ENCODE peak calls at places on chromosome 6, in seven cellular contexts. One of them, this sample, is unnamed.

GRCh38 chr6:17703256-17703694 is 3.5 kb downstream of the NUP153 start:
- DNase-seq in nephron progenitor cell: no peak
- DNase-seq in esophagus muscularis mucosa: no peak
- DNase-seq in heart left ventricle: no peak
- DNase-seq in AG04450: peak
- DNase-seq in B cell: peak
- DNase-seq in astrocyte of the spinal cord: peak
- DNase-seq in this sample: no peak

GRCh38 chr6:70108230-70108629 is 194.7 kb downstream of the COL9A1 start:
- DNase-seq in heart left ventricle: no peak
- DNase-seq in nephron progenitor cell: no peak
- DNase-seq in AG04450: no peak
- DNase-seq in astrocyte of the spinal cord: peak
- DNase-seq in B cell: peak
- DNase-seq in esophagus muscularis mucosa: no peak
- DNase-seq in this sample: peak

GRCh38 chr6:131231103-131231502 is 95.8 kb downstream of the AKAP7 start:
- DNase-seq in heart left ventricle: no peak
- DNase-seq in esophagus muscularis mucosa: no peak
- DNase-seq in nephron progenitor cell: no peak
- DNase-seq in B cell: no peak
- DNase-seq in AG04450: no peak
- DNase-seq in astrocyte of the spinal cord: no peak
- DNase-seq in this sample: no peak

GRCh38 chr6:41588083-41588482 is 41.9 kb downstream of the FOXP4 start:
- DNase-seq in B cell: no peak
- DNase-seq in AG04450: no peak
- DNase-seq in astrocyte of the spinal cord: no peak
- DNase-seq in esophagus muscularis mucosa: no peak
- DNase-seq in nephron progenitor cell: no peak
- DNase-seq in heart left ventricle: no peak
- DNase-seq in this sample: no peak

GRCh38 chr6:74182992-74183391 is 487.0 kb downstream of the CD109 start:
- DNase-seq in esophagus muscularis mucosa: no peak
- DNase-seq in B cell: no peak
- DNase-seq in astrocyte of the spinal cord: no peak
- DNase-seq in AG04450: no peak
- DNase-seq in nephron progenitor cell: no peak
- DNase-seq in heart left ventricle: peak
- DNase-seq in this sample: no peak

GRCh38 chr6:42555477-42556457 is 8.1 kb upstream of the UBR2 start:
- DNase-seq in nephron progenitor cell: no peak
- DNase-seq in astrocyte of the spinal cord: no peak
- DNase-seq in B cell: no peak
- DNase-seq in esophagus muscularis mucosa: no peak
- DNase-seq in heart left ventricle: no peak
- DNase-seq in AG04450: no peak
- DNase-seq in this sample: no peak

GRCh38 chr6:31954511-31954910 is 4.3 kb downstream of the NELFE start:
- DNase-seq in B cell: no peak
- DNase-seq in nephron progenitor cell: no peak
- DNase-seq in AG04450: no peak
- DNase-seq in astrocyte of the spinal cord: no peak
- DNase-seq in esophagus muscularis mucosa: no peak
- DNase-seq in heart left ventricle: no peak
- DNase-seq in this sample: no peak

GRCh38 chr6:157715766-157716171 is 107.3 kb upstream of the SNX9 start:
- DNase-seq in esophagus muscularis mucosa: no peak
- DNase-seq in AG04450: peak
- DNase-seq in heart left ventricle: peak
- DNase-seq in nephron progenitor cell: no peak
- DNase-seq in astrocyte of the spinal cord: peak
- DNase-seq in B cell: no peak
- DNase-seq in this sample: no peak

GRCh38 chr6:85923013-85923430 is 280.3 kb upstream of the SYNCRIP start:
- DNase-seq in B cell: peak
- DNase-seq in heart left ventricle: no peak
- DNase-seq in astrocyte of the spinal cord: peak
- DNase-seq in esophagus muscularis mucosa: no peak
- DNase-seq in nephron progenitor cell: peak
- DNase-seq in AG04450: peak
- DNase-seq in this sample: peak

GRCh38 chr6:157631838-157632237 is 191.2 kb upstream of the SNX9 start:
- DNase-seq in heart left ventricle: no peak
- DNase-seq in astrocyte of the spinal cord: no peak
- DNase-seq in esophagus muscularis mucosa: no peak
- DNase-seq in nephron progenitor cell: no peak
- DNase-seq in B cell: no peak
- DNase-seq in AG04450: no peak
- DNase-seq in this sample: no peak

GRCh38 chr6:68235192-68235812 is 399.8 kb upstream of the ADGRB3 start:
- DNase-seq in heart left ventricle: no peak
- DNase-seq in astrocyte of the spinal cord: peak
- DNase-seq in nephron progenitor cell: no peak
- DNase-seq in B cell: no peak
- DNase-seq in esophagus muscularis mucosa: no peak
- DNase-seq in AG04450: no peak
- DNase-seq in this sample: no peak

GRCh38 chr6:5652738-5653137 is 354.0 kb downstream of the NRN1 start:
- DNase-seq in esophagus muscularis mucosa: no peak
- DNase-seq in AG04450: no peak
- DNase-seq in heart left ventricle: no peak
- DNase-seq in B cell: no peak
- DNase-seq in astrocyte of the spinal cord: no peak
- DNase-seq in nephron progenitor cell: no peak
- DNase-seq in this sample: no peak

GRCh38 chr6:97850458-97851218 is 567.6 kb upstream of the MMS22L start:
- DNase-seq in astrocyte of the spinal cord: peak
- DNase-seq in nephron progenitor cell: no peak
- DNase-seq in esophagus muscularis mucosa: no peak
- DNase-seq in AG04450: no peak
- DNase-seq in B cell: no peak
- DNase-seq in heart left ventricle: no peak
- DNase-seq in this sample: no peak

GRCh38 chr6:169907419-169908115 is 156.1 kb downstream of the ERMARD start:
- DNase-seq in AG04450: no peak
- DNase-seq in B cell: no peak
- DNase-seq in esophagus muscularis mucosa: no peak
- DNase-seq in astrocyte of the spinal cord: no peak
- DNase-seq in nephron progenitor cell: no peak
- DNase-seq in heart left ventricle: no peak
- DNase-seq in this sample: no peak

GRCh38 chr6:74534485-74535211 is 671.2 kb downstream of the COL12A1 start:
- DNase-seq in heart left ventricle: no peak
- DNase-seq in AG04450: peak
- DNase-seq in astrocyte of the spinal cord: peak
- DNase-seq in B cell: no peak
- DNase-seq in nephron progenitor cell: no peak
- DNase-seq in esophagus muscularis mucosa: no peak
- DNase-seq in this sample: no peak

GRCh38 chr6:128350416-128351254 is 169.8 kb downstream of the PTPRK start:
- DNase-seq in B cell: no peak
- DNase-seq in esophagus muscularis mucosa: no peak
- DNase-seq in AG04450: no peak
- DNase-seq in nephron progenitor cell: no peak
- DNase-seq in astrocyte of the spinal cord: peak
- DNase-seq in heart left ventricle: no peak
- DNase-seq in this sample: no peak

GRCh38 chr6:41257369-41258195 is 28.9 kb downstream of the TREM1 start:
- DNase-seq in AG04450: no peak
- DNase-seq in esophagus muscularis mucosa: peak
- DNase-seq in heart left ventricle: no peak
- DNase-seq in nephron progenitor cell: no peak
- DNase-seq in B cell: no peak
- DNase-seq in astrocyte of the spinal cord: peak
- DNase-seq in this sample: no peak

GRCh38 chr6:34745277-34746103 is 11.8 kb upstream of the SNRPC start:
- DNase-seq in astrocyte of the spinal cord: no peak
- DNase-seq in heart left ventricle: no peak
- DNase-seq in AG04450: peak
- DNase-seq in nephron progenitor cell: no peak
- DNase-seq in esophagus muscularis mucosa: no peak
- DNase-seq in B cell: no peak
- DNase-seq in this sample: no peak

GRCh38 chr6:169800668-169801395 is 49.4 kb downstream of the ERMARD start:
- DNase-seq in astrocyte of the spinal cord: peak
- DNase-seq in AG04450: peak
- DNase-seq in nephron progenitor cell: no peak
- DNase-seq in esophagus muscularis mucosa: peak
- DNase-seq in B cell: no peak
- DNase-seq in heart left ventricle: no peak
- DNase-seq in this sample: no peak

GRCh38 chr6:47106721-47107197 is 64.6 kb upstream of the ADGRF1 start:
- DNase-seq in esophagus muscularis mucosa: no peak
- DNase-seq in astrocyte of the spinal cord: no peak
- DNase-seq in nephron progenitor cell: no peak
- DNase-seq in AG04450: no peak
- DNase-seq in B cell: no peak
- DNase-seq in heart left ventricle: no peak
- DNase-seq in this sample: no peak

GRCh38 chr6:13762648-13763441 is 51.2 kb upstream of the RANBP9 start:
- DNase-seq in AG04450: peak
- DNase-seq in esophagus muscularis mucosa: no peak
- DNase-seq in nephron progenitor cell: no peak
- DNase-seq in heart left ventricle: no peak
- DNase-seq in B cell: no peak
- DNase-seq in astrocyte of the spinal cord: peak
- DNase-seq in this sample: no peak

GRCh38 chr6:40172272-40172671 is 238.0 kb upstream of the MOCS1 start:
- DNase-seq in heart left ventricle: no peak
- DNase-seq in AG04450: no peak
- DNase-seq in esophagus muscularis mucosa: no peak
- DNase-seq in B cell: no peak
- DNase-seq in astrocyte of the spinal cord: no peak
- DNase-seq in nephron progenitor cell: no peak
- DNase-seq in this sample: no peak

GRCh38 chr6:26234421-26235239 is 130.4 kb upstream of the BTN3A2 start:
- DNase-seq in B cell: peak
- DNase-seq in AG04450: no peak
- DNase-seq in astrocyte of the spinal cord: peak
- DNase-seq in heart left ventricle: peak
- DNase-seq in nephron progenitor cell: peak
- DNase-seq in esophagus muscularis mucosa: no peak
- DNase-seq in this sample: peak

GRCh38 chr6:137665342-137665741 is 171.1 kb upstream of the OLIG3 start:
- DNase-seq in heart left ventricle: no peak
- DNase-seq in AG04450: no peak
- DNase-seq in nephron progenitor cell: no peak
- DNase-seq in B cell: no peak
- DNase-seq in esophagus muscularis mucosa: no peak
- DNase-seq in astrocyte of the spinal cord: no peak
- DNase-seq in this sample: no peak

GRCh38 chr6:157019733-157020132 is 242.6 kb downstream of the ARID1B start:
- DNase-seq in AG04450: no peak
- DNase-seq in astrocyte of the spinal cord: peak
- DNase-seq in heart left ventricle: no peak
- DNase-seq in nephron progenitor cell: no peak
- DNase-seq in B cell: peak
- DNase-seq in esophagus muscularis mucosa: no peak
- DNase-seq in this sample: peak

GRCh38 chr6:142874676-142875075 is 70.3 kb downstream of the HIVEP2 start:
- DNase-seq in AG04450: no peak
- DNase-seq in B cell: no peak
- DNase-seq in esophagus muscularis mucosa: no peak
- DNase-seq in nephron progenitor cell: no peak
- DNase-seq in heart left ventricle: no peak
- DNase-seq in astrocyte of the spinal cord: no peak
- DNase-seq in this sample: no peak

GRCh38 chr6:158507174-158507573 is 52.7 kb upstream of the TMEM181 start:
- DNase-seq in heart left ventricle: no peak
- DNase-seq in nephron progenitor cell: no peak
- DNase-seq in esophagus muscularis mucosa: no peak
- DNase-seq in astrocyte of the spinal cord: no peak
- DNase-seq in B cell: no peak
- DNase-seq in AG04450: no peak
- DNase-seq in this sample: no peak

GRCh38 chr6:42088101-42088591 is 37.8 kb downstream of the TAF8 start:
- DNase-seq in B cell: no peak
- DNase-seq in heart left ventricle: peak
- DNase-seq in astrocyte of the spinal cord: peak
- DNase-seq in nephron progenitor cell: no peak
- DNase-seq in esophagus muscularis mucosa: no peak
- DNase-seq in AG04450: no peak
- DNase-seq in this sample: no peak

GRCh38 chr6:148926478-148926877 is 179.6 kb downstream of the UST start:
- DNase-seq in B cell: no peak
- DNase-seq in esophagus muscularis mucosa: no peak
- DNase-seq in astrocyte of the spinal cord: no peak
- DNase-seq in heart left ventricle: no peak
- DNase-seq in nephron progenitor cell: no peak
- DNase-seq in AG04450: no peak
- DNase-seq in this sample: no peak
- TF ChIP-seq CTCF in B cell: no peak
- TF ChIP-seq CTCF in esophagus muscularis mucosa: no peak
- TF ChIP-seq CTCF in astrocyte of the spinal cord: no peak
- TF ChIP-seq CTCF in heart left ventricle: no peak
- TF ChIP-seq CTCF in nephron progenitor cell: no peak
- TF ChIP-seq CTCF in AG04450: no peak
- TF ChIP-seq CTCF in this sample: no peak

GRCh38 chr6:37535701-37536461 is 36.2 kb upstream of the CCDC167 start:
- DNase-seq in esophagus muscularis mucosa: no peak
- DNase-seq in nephron progenitor cell: peak
- DNase-seq in astrocyte of the spinal cord: no peak
- DNase-seq in heart left ventricle: no peak
- DNase-seq in AG04450: no peak
- DNase-seq in B cell: peak
- DNase-seq in this sample: peak
- TF ChIP-seq CTCF in esophagus muscularis mucosa: no peak
- TF ChIP-seq CTCF in nephron progenitor cell: no peak
- TF ChIP-seq CTCF in astrocyte of the spinal cord: peak
- TF ChIP-seq CTCF in heart left ventricle: no peak
- TF ChIP-seq CTCF in AG04450: no peak
- TF ChIP-seq CTCF in B cell: peak
- TF ChIP-seq CTCF in this sample: peak

DNA sequence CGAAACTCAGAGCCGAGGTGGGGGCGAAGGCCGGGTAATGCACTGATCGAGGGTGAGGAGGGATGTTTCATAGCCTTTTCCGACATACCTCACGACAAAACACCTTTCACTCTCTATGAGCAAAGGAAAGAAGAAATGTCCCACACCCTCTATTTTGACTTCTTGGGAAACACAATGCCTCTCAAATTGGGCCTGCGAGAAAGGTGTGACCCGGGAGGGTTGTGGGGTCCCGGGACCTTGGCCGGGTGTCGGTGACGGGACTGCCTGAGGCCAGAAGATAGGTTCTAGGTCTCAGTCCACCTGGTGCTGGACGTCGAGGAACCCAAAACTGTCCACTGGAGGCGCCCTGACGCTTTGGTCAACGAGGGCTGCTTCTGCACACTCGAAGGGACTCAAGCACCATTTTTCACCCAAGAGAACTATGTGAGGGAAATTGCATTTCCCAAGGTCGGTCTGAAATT is 41.1 kb upstream of the OSTM1 start:
- DNase-seq in heart left ventricle: no peak
- DNase-seq in esophagus muscularis mucosa: no peak
- DNase-seq in B cell: peak
- DNase-seq in AG04450: no peak
- DNase-seq in nephron progenitor cell: peak
- DNase-seq in astrocyte of the spinal cord: no peak
- DNase-seq in this sample: peak
- TF ChIP-seq CTCF in heart left ventricle: no peak
- TF ChIP-seq CTCF in esophagus muscularis mucosa: no peak
- TF ChIP-seq CTCF in B cell: no peak
- TF ChIP-seq CTCF in AG04450: peak
- TF ChIP-seq CTCF in nephron progenitor cell: peak
- TF ChIP-seq CTCF in astrocyte of the spinal cord: peak
- TF ChIP-seq CTCF in this sample: no peak

GRCh38 chr6:494394-494793 is 102.8 kb downstream of the IRF4 start:
- DNase-seq in B cell: no peak
- DNase-seq in AG04450: no peak
- DNase-seq in astrocyte of the spinal cord: no peak
- DNase-seq in heart left ventricle: no peak
- DNase-seq in esophagus muscularis mucosa: no peak
- DNase-seq in nephron progenitor cell: no peak
- DNase-seq in this sample: no peak
- TF ChIP-seq CTCF in B cell: no peak
- TF ChIP-seq CTCF in AG04450: no peak
- TF ChIP-seq CTCF in astrocyte of the spinal cord: no peak
- TF ChIP-seq CTCF in heart left ventricle: no peak
- TF ChIP-seq CTCF in esophagus muscularis mucosa: no peak
- TF ChIP-seq CTCF in nephron progenitor cell: no peak
- TF ChIP-seq CTCF in this sample: no peak